ENCODE peak calls at places on chromosomes 6 and 20, in seven cellular contexts. C is A549; P is tibial nerve; O is heart right ventricle; Q is hepatocyte; G is CD8-positive, alpha-beta T cell; R is OCI-LY7. T is an unnamed sample.
A peak's percentile ranks its signal among the peaks of the same experiment; 100 is the strongest.

GRCh38 chr6:161744211-161745067 is 470.6 kb upstream of the AGPAT4 start:
- DNase-seq in C (no peak), P (no peak), O (no peak), Q (no peak), G (no peak), R (no peak), T (no peak)

GRCh38 chr20:35601021-35601973 is 14.3 kb upstream of the SPAG4 start:
- DNase-seq in C (peak; percentile 79), P (no peak), O (peak; percentile 66), Q (peak; percentile 88), G (peak; percentile 59), R (peak; percentile 63), T (no peak)

GRCh38 chr6:150373260-150373701 is 4.5 kb downstream of the IYD start:
- DNase-seq in C (no peak), P (no peak), O (no peak), Q (no peak), G (no peak), R (no peak), T (no peak)

GRCh38 chr6:130620338-130620781 is 206.8 kb upstream of the SMLR1 start:
- DNase-seq in C (no peak), P (no peak), O (no peak), Q (no peak), G (no peak), R (no peak), T (no peak)

GRCh38 chr20:46243707-46244628 is 64.3 kb downstream of the CDH22 start:
- DNase-seq in C (no peak), P (no peak), O (no peak), Q (no peak), G (no peak), R (no peak), T (no peak)

GRCh38 chr20:56487216-56487615 is 18.8 kb downstream of the RTF2 start:
- DNase-seq in C (no peak), P (no peak), O (no peak), Q (no peak), G (no peak), R (no peak), T (no peak)

GRCh38 chr6:36769161-36769675 is 70.0 kb downstream of the CPNE5 start:
- DNase-seq in C (no peak), P (no peak), O (peak; percentile 37), Q (no peak), G (no peak), R (no peak), T (peak; percentile 59)

GRCh38 chr20:60627751-60628565 is 624.1 kb upstream of the CDH4 start:
- DNase-seq in C (peak; percentile 3), P (no peak), O (no peak), Q (no peak), G (no peak), R (no peak), T (no peak)

GRCh38 chr6:72857791-72858190 is 235.9 kb downstream of the KCNQ5 start:
- DNase-seq in C (no peak), P (no peak), O (no peak), Q (no peak), G (no peak), R (no peak), T (no peak)

GRCh38 chr6:8057263-8057662 is 6.9 kb downstream of the BLOC1S5 start:
- DNase-seq in C (no peak), P (no peak), O (no peak), Q (no peak), G (no peak), R (no peak), T (no peak)

GRCh38 chr20:760751-761417 is 7.4 kb downstream of the SLC52A3 start:
- DNase-seq in C (peak; percentile 65), P (no peak), O (no peak), Q (peak; percentile 70), G (no peak), R (peak; percentile 48), T (no peak)

GRCh38 chr20:39602649-39603048 is 640.5 kb downstream of the DHX35 start:
- DNase-seq in C (no peak), P (no peak), O (no peak), Q (no peak), G (no peak), R (no peak), T (no peak)

GRCh38 chr20:24863356-24863755 is 85.7 kb upstream of the CST7 start:
- DNase-seq in C (no peak), P (no peak), O (no peak), Q (no peak), G (no peak), R (no peak), T (no peak)

GRCh38 chr20:58344741-58345140 is 35.2 kb downstream of the RAB22A start:
- DNase-seq in C (no peak), P (no peak), O (no peak), Q (no peak), G (no peak), R (no peak), T (no peak)

GRCh38 chr20:44548171-44548678 is 26.4 kb upstream of the SERINC3 start:
- DNase-seq in C (no peak), P (no peak), O (no peak), Q (no peak), G (no peak), R (no peak), T (no peak)

GRCh38 chr6:119653329-119653728 is 303.8 kb upstream of the MAN1A1 start:
- DNase-seq in C (no peak), P (no peak), O (no peak), Q (no peak), G (no peak), R (no peak), T (no peak)

GRCh38 chr6:149723771-149724417 is 6.0 kb upstream of the LATS1 start:
- DNase-seq in C (peak; percentile 76), P (no peak), O (peak; percentile 31), Q (peak; percentile 83), G (peak; percentile 28), R (peak; percentile 72), T (peak; percentile 51)

GRCh38 chr6:32974541-32975308 is 6.3 kb downstream of the BRD2 start:
- DNase-seq in C (no peak), P (no peak), O (no peak), Q (no peak), G (no peak), R (no peak), T (no peak)
- H3K4me1 ChIP-seq in C (peaks cover 39% of the 10 kb centered on the region), P (peaks cover 26% of the 10 kb centered on the region), O (peaks cover 42% of the 10 kb centered on the region), Q (peaks cover 32% of the 10 kb centered on the region), G (peaks cover 35% of the 10 kb centered on the region), R (peaks cover 28% of the 10 kb centered on the region), T (peaks cover 20% of the 10 kb centered on the region)

DNA sequence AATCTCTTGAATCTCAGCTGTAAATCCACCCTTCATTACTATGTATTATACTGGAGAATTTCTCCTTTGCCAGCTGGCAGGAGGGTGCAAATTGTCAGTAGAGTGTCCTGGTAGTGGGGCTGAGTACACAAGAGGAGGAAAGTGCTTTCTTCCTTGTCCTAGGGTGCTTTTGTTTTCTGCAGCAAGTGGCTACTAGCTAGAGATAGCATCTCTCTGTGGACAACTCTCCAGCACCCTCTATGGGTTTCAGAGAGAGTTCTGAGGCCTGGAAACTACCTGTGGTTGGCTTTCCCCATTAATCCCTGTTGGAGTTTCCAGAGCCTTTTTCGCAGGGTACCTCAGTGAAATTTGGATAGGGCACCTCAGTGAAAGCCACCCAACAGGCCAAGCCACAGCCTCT is 422.5 kb upstream of the RGS17 start:
- DNase-seq in C (peak; percentile 2), P (no peak), O (no peak), Q (peak; percentile 23), G (no peak), R (no peak), T (no peak)
- TF ChIP-seq CTCF in C (no peak), P (no peak), O (peak; percentile 15), Q (peak; percentile 35), G (no peak), R (peak; percentile 57), T (peak; percentile 31)

GRCh38 chr6:158869010-158869603 is 49.9 kb upstream of the EZR start:
- DNase-seq in C (peak; percentile 92), P (no peak), O (no peak), Q (no peak), G (no peak), R (peak; percentile 92), T (peak; percentile 62)

GRCh38 chr6:158868122-158868480 is 48.9 kb upstream of the EZR start:
- DNase-seq in C (no peak), P (no peak), O (no peak), Q (no peak), G (no peak), R (no peak), T (no peak)

GRCh38 chr6:158865769-158866168 is 46.6 kb upstream of the EZR start:
- DNase-seq in C (no peak), P (no peak), O (no peak), Q (no peak), G (no peak), R (peak; percentile 87), T (no peak)

GRCh38 chr6:158869604-158870417 is 50.6 kb upstream of the EZR start:
- DNase-seq in C (peak; percentile 97), P (peak; percentile 69), O (peak; percentile 85), Q (peak; percentile 97), G (peak; percentile 94), R (peak; percentile 99), T (peak; percentile 92)

DNA sequence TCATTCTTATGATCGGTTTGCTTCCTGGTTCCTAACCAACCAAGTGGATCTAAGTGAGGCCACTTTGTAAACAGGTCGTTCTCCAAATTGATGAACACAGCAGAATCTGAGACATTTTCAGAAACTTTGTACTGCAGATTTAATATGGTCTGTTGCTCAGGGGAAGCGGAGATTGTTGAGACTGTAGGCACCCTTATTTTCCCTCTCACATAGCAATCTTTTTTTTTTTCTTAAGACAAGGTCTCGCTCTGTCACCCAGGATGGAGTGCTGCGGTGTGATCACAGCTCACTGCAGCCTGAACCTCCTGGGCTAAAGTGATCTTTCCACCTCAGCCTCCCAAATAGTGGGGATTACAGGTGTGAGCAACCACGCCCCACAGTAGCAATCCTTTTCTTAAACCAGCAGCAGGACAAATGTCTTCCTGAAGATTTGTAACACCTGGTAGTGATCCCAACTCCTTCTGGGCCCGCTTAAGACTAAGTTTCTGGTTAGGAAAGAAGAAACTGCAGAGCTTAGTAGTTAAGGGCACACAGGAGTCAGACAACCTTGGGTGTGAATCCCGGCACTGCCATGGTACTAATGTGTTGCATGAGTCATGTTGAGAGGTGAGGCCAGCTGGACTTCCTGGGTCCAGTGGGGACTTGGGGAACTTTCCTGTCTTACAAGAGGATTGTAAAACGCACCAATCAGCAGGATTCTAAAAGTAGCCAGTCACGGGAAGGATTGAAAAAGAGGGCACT is 48.4 kb upstream of the EZR start:
- DNase-seq in C (peak; percentile 56), P (no peak), O (no peak), Q (peak; percentile 21), G (no peak), R (peak; percentile 80), T (peak; percentile 69)
- H3K4me1 ChIP-seq in C (peaks cover 62% of the 10 kb centered on the region), P (peaks cover 4% of the 10 kb centered on the region), O (no peaks in the 10 kb centered on the region), Q (peaks cover 21% of the 10 kb centered on the region), G (peaks cover 20% of the 10 kb centered on the region), R (peaks cover 80% of the 10 kb centered on the region), T (peaks cover 67% of the 10 kb centered on the region)

GRCh38 chr6:12481292-12481691 is 191.1 kb downstream of the EDN1 start:
- DNase-seq in C (no peak), P (no peak), O (no peak), Q (no peak), G (no peak), R (no peak), T (no peak)

GRCh38 chr6:12480379-12480778 is 190.2 kb downstream of the EDN1 start:
- DNase-seq in C (no peak), P (no peak), O (no peak), Q (no peak), G (no peak), R (no peak), T (no peak)

GRCh38 chr6:12483712-12484111 is 193.6 kb downstream of the EDN1 start:
- DNase-seq in C (peak; percentile 95), P (no peak), O (no peak), Q (no peak), G (no peak), R (peak; percentile 6), T (peak; percentile 99)

GRCh38 chr6:12484519-12484918 is 194.4 kb downstream of the EDN1 start:
- DNase-seq in C (peak; percentile 88), P (no peak), O (no peak), Q (no peak), G (no peak), R (no peak), T (no peak)

GRCh38 chr6:12482386-12482785 is 192.2 kb downstream of the EDN1 start:
- DNase-seq in C (peak; percentile 75), P (no peak), O (no peak), Q (peak; percentile 16), G (no peak), R (no peak), T (no peak)
- TF ChIP-seq CTCF in C (peak; percentile 39), P (no peak), O (no peak), Q (no peak), G (no peak), R (peak; percentile 65), T (peak; percentile 42)